ENCODE peak calls at places on chromosome 12, in nine cellular contexts. X is GM12891; F is CD8-positive, alpha-beta T cell; V is ELF-1; I is fibroblast of the aortic adventitia; J is GM13977; U is renal cortical epithelial cell; E is kidney tubule cell; S is AG04449. O is an unnamed sample.

GRCh38 chr12:76341436-76342030 is 6.7 kb downstream of the BBS10 start:
- DNase-seq in V (no peak), J (no peak), X (no peak), E (peak), S (no peak), U (no peak), I (peak), F (no peak), O (no peak)

GRCh38 chr12:45730842-45731336 is 1.4 kb downstream of the ARID2 start:
- DNase-seq in X (no peak), F (no peak), S (no peak), J (peak), E (peak), U (peak), I (peak), V (no peak), O (no peak)

GRCh38 chr12:114876968-114877680 is 193.1 kb upstream of the TBX3 start:
- DNase-seq in I (no peak), E (no peak), J (no peak), U (no peak), X (no peak), F (no peak), S (no peak), V (no peak), O (no peak)

GRCh38 chr12:64142382-64142781 is 79.7 kb downstream of the KICS2 start:
- DNase-seq in U (no peak), E (no peak), X (no peak), F (no peak), J (no peak), S (no peak), V (peak), I (no peak), O (no peak)

GRCh38 chr12:23722655-23723054 is 226.8 kb downstream of the SOX5 start:
- DNase-seq in I (no peak), V (peak), X (no peak), E (no peak), F (no peak), S (no peak), U (no peak), J (no peak), O (no peak)

GRCh38 chr12:123929869-123930583 is 42.6 kb downstream of the CCDC92 start:
- DNase-seq in E (no peak), U (no peak), F (no peak), S (no peak), I (no peak), J (no peak), V (no peak), X (no peak), O (no peak)

GRCh38 chr12:128914908-128915563 is 61.8 kb downstream of the GLT1D1 start:
- DNase-seq in S (no peak), U (no peak), E (no peak), F (no peak), X (no peak), I (no peak), J (peak), V (no peak), O (no peak)

GRCh38 chr12:5318874-5319273 is 113.0 kb upstream of the NTF3 start:
- DNase-seq in I (peak), U (peak), E (peak), J (no peak), F (no peak), V (no peak), X (no peak), S (peak), O (no peak)

GRCh38 chr12:46303039-46303666 is 34.3 kb upstream of the SLC38A1 start:
- DNase-seq in X (no peak), F (peak), U (peak), I (peak), S (no peak), V (no peak), J (peak), E (peak), O (no peak)

GRCh38 chr12:41521872-41522379 is 333.8 kb downstream of the PDZRN4 start:
- DNase-seq in S (peak), I (peak), J (peak), U (peak), E (peak), X (no peak), V (no peak), F (no peak), O (no peak)

GRCh38 chr12:10849425-10849878 is at the start of gene PRR4:
- DNase-seq in S (no peak), F (no peak), E (no peak), X (no peak), I (no peak), U (no peak), V (no peak), J (no peak), O (no peak)

GRCh38 chr12:5912437-5913334 is 32.4 kb downstream of the ANO2 start:
- DNase-seq in V (peak), F (no peak), I (no peak), X (no peak), J (no peak), E (no peak), S (no peak), U (no peak), O (no peak)

GRCh38 chr12:12016284-12017100 is 54.2 kb upstream of the BCL2L14 start:
- DNase-seq in F (no peak), I (no peak), J (no peak), U (no peak), V (no peak), S (no peak), X (no peak), E (no peak), O (no peak)

GRCh38 chr12:2233034-2233433 is 180.2 kb downstream of the CACNA1C start:
- DNase-seq in V (no peak), U (no peak), J (no peak), X (no peak), F (no peak), I (peak), E (no peak), S (no peak), O (no peak)

GRCh38 chr12:39892146-39892545 is 213.7 kb downstream of the SLC2A13 start:
- DNase-seq in E (no peak), V (no peak), U (no peak), F (no peak), X (no peak), S (no peak), I (no peak), J (no peak), O (no peak)

GRCh38 chr12:101564912-101565311 is 29.9 kb upstream of the MYBPC1 start:
- DNase-seq in X (no peak), S (no peak), U (no peak), I (no peak), J (no peak), V (no peak), F (no peak), E (no peak), O (no peak)

O was measured in sigmoid colon.